ENCODE peak calls at places on chromosome 20, in four cellular contexts. I is A549, W is K562, R is HepG2. F is an unnamed sample.

GRCh38 chr20:10504893-10505292 is 69.8 kb downstream of the SLX4IP start:
- DNase-seq in I (no peak), W (no peak), R (no peak), F (no peak)

GRCh38 chr20:63500151-63500901 is 1.4 kb upstream of the EEF1A2 start:
- DNase-seq in I (no peak), W (no peak), R (no peak), F (peak)

GRCh38 chr20:54479138-54479906 is 3.9 kb downstream of the DOK5 start:
- DNase-seq in I (peak), W (peak), R (peak), F (no peak)

GRCh38 chr20:44056010-44056698 is 130.8 kb downstream of the JPH2 start:
- DNase-seq in I (peak), W (peak), R (peak), F (peak)

GRCh38 chr20:32153771-32154170 is 44.3 kb downstream of the TM9SF4 start:
- DNase-seq in I (no peak), W (no peak), R (no peak), F (no peak)

GRCh38 chr20:41247523-41248370 is 69.8 kb downstream of the ZHX3 start:
- DNase-seq in I (no peak), W (no peak), R (no peak), F (no peak)

GRCh38 chr20:57573893-57574292 is 13.0 kb downstream of the PCK1 start:
- DNase-seq in I (no peak), W (peak), R (no peak), F (no peak)

GRCh38 chr20:22763257-22763906 is 179.0 kb upstream of the FOXA2 start:
- DNase-seq in I (peak), W (no peak), R (no peak), F (no peak)

GRCh38 chr20:62666736-62667529 is 24.6 kb downstream of the SLCO4A1 start:
- DNase-seq in I (no peak), W (no peak), R (peak), F (no peak)

GRCh38 chr20:11850901-11851300 is 66.8 kb upstream of the BTBD3 start:
- DNase-seq in I (peak), W (no peak), R (no peak), F (no peak)

GRCh38 chr20:51095755-51096509 is 73.0 kb upstream of the KCNG1 start:
- DNase-seq in I (peak), W (peak), R (no peak), F (no peak)

GRCh38 chr20:19758888-19759331 is 852 bp downstream of the RIN2 start:
- DNase-seq in I (peak), W (no peak), R (peak), F (peak)

GRCh38 chr20:40489886-40490285 is 199.2 kb downstream of the MAFB start:
- DNase-seq in I (no peak), W (no peak), R (no peak), F (no peak)

GRCh38 chr20:24909086-24909780 is 39.8 kb upstream of the CST7 start:
- DNase-seq in I (no peak), W (no peak), R (no peak), F (no peak)

GRCh38 chr20:24908642-24909041 is 40.4 kb upstream of the CST7 start:
- DNase-seq in I (no peak), W (no peak), R (no peak), F (no peak)

GRCh38 chr20:24912397-24913075 is 36.5 kb upstream of the CST7 start:
- DNase-seq in I (no peak), W (no peak), R (no peak), F (peak)

GRCh38 chr20:24911461-24911860 is 37.6 kb upstream of the CST7 start:
- DNase-seq in I (no peak), W (no peak), R (no peak), F (no peak)

GRCh38 chr20:24910461-24910860 is 38.6 kb upstream of the CST7 start:
- DNase-seq in I (no peak), W (no peak), R (no peak), F (peak)
- TF ChIP-seq RNF2 in I (no peak), W (no peak), R (no peak), F (no peak)

DNA sequence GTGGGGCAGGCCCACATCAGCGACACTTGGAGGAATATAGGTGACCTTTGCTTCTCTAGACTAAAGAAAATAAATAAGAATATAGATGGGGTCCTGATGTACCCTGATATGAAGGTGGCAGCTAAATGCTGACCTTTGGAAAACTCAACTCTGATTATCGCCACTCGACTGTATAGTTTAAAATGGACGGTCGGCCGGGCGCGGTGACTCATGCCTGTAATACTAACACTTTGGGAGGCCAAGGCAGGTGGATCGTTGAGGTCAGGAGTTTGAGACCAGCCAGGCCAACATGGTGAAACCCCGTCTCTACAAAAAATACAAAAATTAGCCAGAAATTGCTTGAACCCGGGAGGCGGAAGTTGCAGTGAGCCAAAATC is 151.8 kb downstream of the ZMYND8 start:
- DNase-seq in I (no peak), W (no peak), R (no peak), F (no peak)
- TF ChIP-seq RNF2 in I (no peak), W (no peak), R (no peak), F (no peak)

GRCh38 chr20:18288748-18289705 is 700 bp downstream of the ZNF133 start:
- DNase-seq in I (no peak), W (peak), R (peak), F (peak)

GRCh38 chr20:18287915-18288747 is at the start of gene ZNF133:
- DNase-seq in I (peak), W (peak), R (peak), F (peak)

GRCh38 chr20:18284805-18285533 is 3.4 kb upstream of the ZNF133 start:
- DNase-seq in I (peak), W (no peak), R (no peak), F (no peak)

GRCh38 chr20:18287546-18287914 is 797 bp upstream of the ZNF133 start:
- DNase-seq in I (no peak), W (no peak), R (no peak), F (no peak)
- TF ChIP-seq RNF2 in I (no peak), W (no peak), R (no peak), F (no peak)

GRCh38 chr20:45779011-45779915 is 12.4 kb downstream of the WFDC3 start:
- DNase-seq in I (peak), W (peak), R (no peak), F (no peak)
- TF ChIP-seq RNF2 in I (no peak), W (no peak), R (no peak), F (no peak)

GRCh38 chr20:4167261-4168004 is 152.1 kb upstream of the RNF24 start:
- DNase-seq in I (no peak), W (no peak), R (peak), F (no peak)

GRCh38 chr20:4170621-4171537 is 155.5 kb upstream of the RNF24 start:
- DNase-seq in I (no peak), W (no peak), R (no peak), F (no peak)

GRCh38 chr20:4166726-4167035 is 151.3 kb upstream of the RNF24 start:
- DNase-seq in I (no peak), W (no peak), R (no peak), F (no peak)

GRCh38 chr20:4171538-4172116 is 156.3 kb upstream of the RNF24 start:
- DNase-seq in I (peak), W (no peak), R (peak), F (no peak)

DNA sequence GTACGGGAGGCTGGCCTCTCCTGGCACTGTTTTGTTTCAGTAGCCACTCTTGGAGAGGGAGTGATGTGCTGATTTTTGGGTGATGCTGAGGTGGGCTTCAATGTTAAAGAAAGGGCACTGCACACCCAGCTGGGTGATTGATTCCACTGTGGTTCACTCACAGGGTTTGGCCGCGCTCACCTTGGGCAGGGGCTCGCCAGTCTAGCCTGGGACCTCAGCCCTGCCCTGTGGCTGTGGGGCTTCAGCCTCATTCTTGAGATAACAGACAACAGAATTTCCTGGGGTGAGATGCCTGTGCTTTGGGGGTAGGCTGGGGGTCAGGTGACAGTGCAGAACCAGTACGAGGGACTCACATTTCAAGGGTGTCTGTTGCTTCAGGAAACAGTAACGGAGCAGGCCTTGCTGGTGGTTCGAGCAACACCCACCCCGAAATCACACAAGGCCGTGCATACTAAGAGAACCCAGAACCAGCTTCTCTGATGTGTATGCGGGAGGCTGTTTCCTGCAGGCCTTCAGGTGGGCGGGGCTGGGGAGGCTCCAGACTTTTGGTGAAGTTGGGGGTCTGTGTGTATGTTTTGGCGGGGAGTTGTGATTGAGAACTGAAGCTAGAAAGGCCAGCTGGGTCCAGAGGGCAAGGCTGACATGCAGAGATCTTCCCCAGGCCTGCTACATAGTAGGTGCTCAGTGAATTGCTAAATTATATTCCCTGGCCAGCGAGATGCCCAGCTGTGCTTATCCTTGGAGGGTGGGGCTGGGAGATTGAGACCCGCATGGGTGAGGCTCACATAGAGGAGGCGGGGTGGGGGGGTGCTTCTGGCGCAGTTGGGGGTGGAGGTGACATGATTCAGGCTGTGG is 154.2 kb upstream of the RNF24 start:
- DNase-seq in I (no peak), W (no peak), R (no peak), F (no peak)
- TF ChIP-seq RNF2 in I (no peak), W (no peak), R (no peak), F (no peak)

GRCh38 chr20:59777814-59778575 is 155.4 kb downstream of the SYCP2 start:
- DNase-seq in I (no peak), W (no peak), R (no peak), F (no peak)

GRCh38 chr20:59776626-59777320 is 156.7 kb downstream of the SYCP2 start:
- DNase-seq in I (no peak), W (no peak), R (no peak), F (no peak)

GRCh38 chr20:59775221-59776055 is 158.0 kb downstream of the SYCP2 start:
- DNase-seq in I (no peak), W (no peak), R (no peak), F (no peak)

GRCh38 chr20:59777321-59777705 is 156.1 kb downstream of the SYCP2 start:
- DNase-seq in I (no peak), W (no peak), R (no peak), F (no peak)

DNA sequence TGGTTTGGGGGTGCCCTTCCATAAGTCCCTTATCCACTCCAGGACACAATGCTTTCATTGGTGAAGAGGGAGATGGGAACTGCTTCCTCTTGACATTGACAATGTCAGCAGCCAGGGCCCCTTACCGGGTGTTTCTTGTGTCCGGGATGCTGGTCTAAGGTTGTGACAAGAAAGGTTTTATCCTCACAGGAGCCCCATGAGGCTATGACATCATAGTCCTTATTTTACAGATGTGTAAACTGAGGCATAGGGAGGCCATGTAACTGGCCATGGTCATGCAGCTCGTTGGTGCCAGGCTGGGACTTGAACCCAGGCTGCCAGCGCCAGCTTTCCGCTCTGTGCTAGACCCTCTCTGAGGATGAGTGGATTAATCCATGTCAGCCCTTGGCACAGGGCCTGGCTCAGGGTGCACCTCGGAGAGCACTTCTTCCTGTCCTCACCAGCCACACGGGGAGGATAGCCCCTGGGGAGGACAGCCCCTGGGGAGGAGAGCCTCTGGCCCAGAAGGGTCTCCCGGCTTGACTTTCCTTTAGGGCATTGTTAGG is 157.3 kb downstream of the SYCP2 start:
- DNase-seq in I (no peak), W (no peak), R (no peak), F (no peak)
- TF ChIP-seq RNF2 in I (no peak), W (no peak), R (no peak), F (no peak)

DNA sequence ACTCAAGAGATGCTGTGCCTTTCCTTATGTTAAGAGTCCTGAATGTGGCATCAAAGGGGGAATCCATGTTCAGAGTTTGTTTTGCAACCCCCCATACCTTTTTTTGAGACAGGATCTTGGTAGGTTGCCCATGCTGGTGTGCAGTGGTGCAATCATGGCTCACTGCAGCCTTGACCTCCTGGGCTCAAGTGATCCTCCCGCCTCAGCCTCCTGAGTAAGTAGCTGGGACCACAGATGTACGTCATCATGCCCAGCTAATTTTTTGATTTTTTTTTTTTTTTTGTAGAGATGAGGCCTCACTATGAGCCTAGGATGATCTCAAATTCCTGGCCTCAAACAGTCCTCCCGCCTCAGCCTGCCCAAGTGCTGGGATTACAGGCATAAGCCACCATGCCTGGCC is 16.5 kb downstream of the PTPRA start:
- DNase-seq in I (no peak), W (no peak), R (no peak), F (no peak)
- TF ChIP-seq RNF2 in I (no peak), W (no peak), R (no peak), F (no peak)